ENCODE peak calls at places on chromosomes 11 and 22, in eight cellular contexts. R is germinal center; G is SK-N-DZ; Z is activated effector memory CD4-positive, alpha-beta T cell treated with Interleukin-2 at 50 U/mL for 16 hours; Y is epithelial cell of prostate; U is M059J; L is astrocyte of the cerebellum; C is pons. S is an unnamed sample.

GRCh38 chr11:39817248-39817647 is 1642.2 kb downstream of the LRRC4C start:
- DNase-seq in R (no peak), U (no peak), G (no peak), Y (no peak), C (no peak), Z (no peak), L (no peak), S (no peak)

GRCh38 chr11:123544631-123545375 is 109.6 kb downstream of the SCN3B start:
- DNase-seq in Z (no peak), Y (no peak), L (no peak), R (no peak), U (no peak), C (peak; percentile 95), G (no peak), S (no peak)

GRCh38 chr11:44862546-44863101 is 88.1 kb downstream of the TP53I11 start:
- DNase-seq in G (no peak), U (peak; percentile 46), L (no peak), C (no peak), Z (no peak), R (no peak), Y (peak; percentile 8), S (no peak)

GRCh38 chr22:38218661-38219331 is 17.0 kb downstream of the MAFF start:
- DNase-seq in L (peak; percentile 86), U (peak; percentile 87), C (no peak), G (no peak), R (no peak), Z (no peak), Y (peak; percentile 80), S (peak; percentile 96)

GRCh38 chr11:11396290-11397042 is 43.4 kb upstream of the CSNK2A3 start:
- DNase-seq in U (peak; percentile 76), G (no peak), L (peak; percentile 68), R (no peak), Z (no peak), C (no peak), Y (peak; percentile 62), S (no peak)

GRCh38 chr11:71472357-71472885 is 19.4 kb downstream of the NADSYN1 start:
- DNase-seq in G (no peak), C (no peak), L (no peak), R (no peak), U (no peak), Z (no peak), Y (no peak), S (peak; percentile 52)

GRCh38 chr11:66950113-66950535 is 8.1 kb downstream of the PC start:
- DNase-seq in G (peak; percentile 53), Y (peak; percentile 62), Z (no peak), R (no peak), C (peak; percentile 43), U (peak; percentile 98), L (no peak), S (peak; percentile 84)

GRCh38 chr11:125080531-125080911 is 17.4 kb downstream of the SLC37A2 start:
- DNase-seq in U (no peak), R (no peak), L (no peak), G (no peak), Y (no peak), C (no peak), Z (no peak), S (no peak)

GRCh38 chr22:46618667-46619066 is 1.5 kb upstream of the GRAMD4 start:
- DNase-seq in G (no peak), C (no peak), L (no peak), R (no peak), Z (no peak), Y (no peak), U (no peak), S (no peak)

GRCh38 chr11:35390737-35391682 is 28.3 kb downstream of the SLC1A2 start:
- DNase-seq in Y (peak; percentile 52), U (peak; percentile 86), L (peak; percentile 16), Z (no peak), R (peak; percentile 57), G (no peak), C (no peak), S (no peak)